ENCODE peak calls at places on chromosomes 13 and 19, in five cellular contexts. D is body of pancreas, K is A549, J is tibial nerve, G is left lung. W is an unnamed sample.

GRCh38 chr19:8132858-8133458 is 16.4 kb downstream of the FBN3 start:
- DNase-seq in D (no peak), K (no peak), J (no peak), G (no peak), W (no peak)

GRCh38 chr19:32224371-32225244 is 120.8 kb upstream of the ZNF507 start:
- DNase-seq in D (peak; percentile 70), K (peak; percentile 71), J (peak; percentile 38), G (peak; percentile 52), W (peak; percentile 47)

GRCh38 chr19:30011051-30011578 is 69.1 kb downstream of the URI1 start:
- DNase-seq in D (no peak), K (no peak), J (no peak), G (no peak), W (no peak)

GRCh38 chr13:111058796-111059506 is 56.2 kb upstream of the ARHGEF7 start:
- DNase-seq in D (no peak), K (peak; percentile 6), J (no peak), G (no peak), W (peak; percentile 63)

GRCh38 chr13:114032121-114032799 is 58.4 kb upstream of the C13orf46 start:
- DNase-seq in D (no peak), K (no peak), J (no peak), G (no peak), W (peak; percentile 69)

GRCh38 chr19:21092107-21092506 is 10.1 kb downstream of the ZNF714 start:
- DNase-seq in D (peak; percentile 25), K (no peak), J (no peak), G (no peak), W (no peak)

GRCh38 chr13:81990652-81991051 is 1649.7 kb upstream of the SPRY2 start:
- DNase-seq in D (no peak), K (no peak), J (no peak), G (no peak), W (no peak)

GRCh38 chr19:10259162-10259905 is 7.3 kb downstream of the MRPL4 start:
- DNase-seq in D (peak; percentile 94), K (peak; percentile 86), J (peak; percentile 95), G (peak; percentile 92), W (peak; percentile 93)

GRCh38 chr19:46882034-46882433 is 21.2 kb downstream of the ARHGAP35 start:
- DNase-seq in D (no peak), K (no peak), J (no peak), G (no peak), W (no peak)

GRCh38 chr13:44050450-44051063 is 170.9 kb downstream of the LACC1 start:
- DNase-seq in D (no peak), K (peak; percentile 38), J (peak; percentile 15), G (no peak), W (no peak)

GRCh38 chr13:49165798-49166752 is 54.1 kb upstream of the MLNR start:
- DNase-seq in D (no peak), K (no peak), J (no peak), G (no peak), W (no peak)

GRCh38 chr13:19960673-19961015 is 2.1 kb downstream of the ZMYM2 start:
- DNase-seq in D (no peak), K (no peak), J (no peak), G (no peak), W (no peak)

GRCh38 chr13:48783181-48783630 is 129.5 kb downstream of the CYSLTR2 start:
- DNase-seq in D (peak; percentile 58), K (peak; percentile 88), J (peak; percentile 76), G (peak; percentile 83), W (peak; percentile 66)

GRCh38 chr19:47190167-47190727 is 40.8 kb downstream of the BBC3 start:
- DNase-seq in D (peak; percentile 77), K (peak; percentile 92), J (no peak), G (peak; percentile 86), W (peak; percentile 95)

GRCh38 chr19:17886515-17886914 is 14.8 kb downstream of the SLC5A5 start:
- DNase-seq in D (no peak), K (no peak), J (no peak), G (no peak), W (no peak)

GRCh38 chr19:15291089-15291488 is 41.2 kb downstream of the BRD4 start:
- DNase-seq in D (no peak), K (no peak), J (no peak), G (no peak), W (no peak)

GRCh38 chr19:16205205-16206045 is 7.7 kb downstream of the AP1M1 start:
- DNase-seq in D (no peak), K (no peak), J (no peak), G (no peak), W (no peak)

GRCh38 chr19:42253245-42254082 is 1.5 kb downstream of the ERF start:
- DNase-seq in D (peak; percentile 72), K (peak; percentile 81), J (peak; percentile 57), G (peak; percentile 71), W (no peak)

GRCh38 chr19:14023404-14024235 is 4.3 kb upstream of the RLN3 start:
- DNase-seq in D (peak; percentile 71), K (peak; percentile 71), J (no peak), G (no peak), W (no peak)

GRCh38 chr13:75656590-75656989 is 20.5 kb downstream of the LMO7 start:
- DNase-seq in D (no peak), K (no peak), J (no peak), G (no peak), W (no peak)

GRCh38 chr19:53076984-53077383 is 26.2 kb downstream of the ZNF160 start:
- DNase-seq in D (peak; percentile 61), K (peak; percentile 28), J (peak; percentile 16), G (no peak), W (no peak)

GRCh38 chr19:2053601-2054389 is 2.8 kb upstream of the MKNK2 start:
- DNase-seq in D (peak; percentile 88), K (no peak), J (no peak), G (peak; percentile 67), W (no peak)

GRCh38 chr13:80337011-80337688 is 3.8 kb downstream of the SPRY2 start:
- DNase-seq in D (peak; percentile 13), K (no peak), J (no peak), G (no peak), W (peak; percentile 60)

GRCh38 chr13:30739646-30740642 is 4.6 kb downstream of the ALOX5AP start:
- DNase-seq in D (no peak), K (peak; percentile 11), J (no peak), G (no peak), W (peak; percentile 76)

GRCh38 chr19:48090281-48090802 is 20.3 kb downstream of the PLA2G4C start:
- DNase-seq in D (no peak), K (no peak), J (no peak), G (no peak), W (peak; percentile 56)

GRCh38 chr13:109844396-109844795 is 58.0 kb upstream of the IRS2 start:
- DNase-seq in D (peak; percentile 28), K (no peak), J (no peak), G (peak; percentile 40), W (peak; percentile 73)

GRCh38 chr13:32824671-32825070 is 191.6 kb upstream of the KL start:
- DNase-seq in D (no peak), K (peak; percentile 78), J (no peak), G (no peak), W (peak; percentile 86)

GRCh38 chr19:39927524-39928356 is 6.7 kb downstream of the FCGBP start:
- DNase-seq in D (no peak), K (no peak), J (no peak), G (no peak), W (no peak)

GRCh38 chr13:69287050-69287698 is 820.5 kb upstream of the ATXN8OS start:
- DNase-seq in D (no peak), K (peak; percentile 9), J (no peak), G (no peak), W (no peak)

GRCh38 chr13:26343816-26344215 is 89.9 kb downstream of the CDK8 start:
- DNase-seq in D (no peak), K (no peak), J (no peak), G (no peak), W (no peak)

GRCh38 chr19:11633223-11633622 is 35.9 kb downstream of the ZNF627 start:
- DNase-seq in D (no peak), K (no peak), J (no peak), G (no peak), W (no peak)

GRCh38 chr13:27968316-27969072 is 621 bp downstream of the CDX2 start:
- DNase-seq in D (peak; percentile 48), K (peak; percentile 36), J (no peak), G (no peak), W (no peak)

GRCh38 chr13:24222756-24223155 is 62.2 kb downstream of the SPATA13 start:
- DNase-seq in D (peak; percentile 56), K (no peak), J (no peak), G (no peak), W (no peak)
- H3K27ac ChIP-seq in D (peak overlapping the region; percentile 91), K (no peak overlapping the region), J (peak overlapping the region; percentile 46), G (no peak overlapping the region), W (no peak overlapping the region)

DNA sequence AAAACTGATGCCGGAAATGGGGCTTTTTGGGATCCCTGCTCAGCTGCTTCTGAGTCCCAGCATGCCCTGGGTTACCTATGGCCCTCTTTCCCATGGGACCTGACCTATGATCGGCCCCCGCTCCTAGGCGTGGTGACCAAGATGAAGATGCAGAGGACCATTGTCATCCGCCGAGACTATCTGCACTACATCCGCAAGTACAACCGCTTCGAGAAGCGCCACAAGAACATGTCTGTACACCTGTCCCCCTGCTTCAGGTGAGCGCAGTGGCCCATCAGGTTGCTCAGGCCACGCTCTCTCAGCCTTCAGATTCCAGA is 1.5 kb downstream of the RPS11 start:
- DNase-seq in D (no peak), K (no peak), J (no peak), G (no peak), W (no peak)
- H3K4me1 ChIP-seq in D (peaks cover 41% of the 10 kb centered on the region), K (peaks cover 34% of the 10 kb centered on the region), J (peaks cover 6% of the 10 kb centered on the region), G (peaks cover 47% of the 10 kb centered on the region), W (peaks cover 15% of the 10 kb centered on the region)

GRCh38 chr19:43767818-43768217 is 13.0 kb downstream of the KCNN4 start:
- DNase-seq in D (no peak), K (no peak), J (no peak), G (no peak), W (no peak)

GRCh38 chr19:43768273-43769050 is 12.3 kb downstream of the KCNN4 start:
- DNase-seq in D (no peak), K (no peak), J (no peak), G (peak; percentile 64), W (no peak)

GRCh38 chr19:43766755-43767043 is 11.9 kb upstream of the SMG9 start:
- DNase-seq in D (no peak), K (no peak), J (no peak), G (no peak), W (no peak)

GRCh38 chr19:43769256-43769655 is 11.5 kb downstream of the KCNN4 start:
- DNase-seq in D (no peak), K (no peak), J (no peak), G (no peak), W (no peak)

GRCh38 chr19:43767316-43767715 is 12.6 kb upstream of the SMG9 start:
- DNase-seq in D (no peak), K (no peak), J (no peak), G (no peak), W (no peak)
- H3K27ac ChIP-seq in D (no peak overlapping the region), K (no peak overlapping the region), J (no peak overlapping the region), G (no peak overlapping the region), W (no peak overlapping the region)

GRCh38 chr19:49677232-49677881 is at the start of gene PRMT1:
- DNase-seq in D (peak; percentile 55), K (peak; percentile 76), J (no peak), G (peak; percentile 53), W (peak; percentile 57)
- H3K4me1 ChIP-seq in D (peaks cover 49% of the 10 kb centered on the region), K (peaks cover 33% of the 10 kb centered on the region), J (no peaks in the 10 kb centered on the region), G (peaks cover 49% of the 10 kb centered on the region), W (peaks cover 18% of the 10 kb centered on the region)

W was measured in SJSA1.